ENCODE peak calls at places on chromosomes 3 and 15, in five cellular contexts. S is Kasumi-1; E is stimulated activated CD8-positive, alpha-beta memory T cell treated with anti-CD3 and anti-CD28 coated beads, Interleukin-7, amount 100 ng/mL, for 4 hours; Z is NCI-H510A treated with DMSO at 0.1 percent for 48 hours; J is NCI-H2081. U is an unnamed sample.

GRCh38 chr3:194482196-194482593 is 4.6 kb downstream of the ATP13A3 start:
- DNase-seq in E (no peak), S (no peak), J (no peak), Z (no peak), U (no peak)

GRCh38 chr15:96327155-96327741 is 3.3 kb upstream of the NR2F2 start:
- DNase-seq in E (no peak), S (peak), J (peak), Z (peak), U (peak)

GRCh38 chr15:25532269-25532668 is 93.4 kb upstream of the UBE3A start:
- DNase-seq in E (no peak), J (peak), S (no peak), Z (no peak), U (no peak)

GRCh38 chr3:56443372-56443771 is 24.9 kb downstream of the ERC2 start:
- DNase-seq in E (no peak), S (no peak), J (no peak), Z (no peak), U (no peak)

GRCh38 chr3:63774776-63775175 is 44.3 kb upstream of the C3orf49 start:
- DNase-seq in S (no peak), Z (no peak), J (no peak), E (no peak), U (no peak)

GRCh38 chr15:51842852-51843737 is 13.6 kb downstream of the TMOD3 start:
- DNase-seq in Z (no peak), J (no peak), E (no peak), S (peak), U (peak)

GRCh38 chr3:37912052-37912733 is 50.5 kb downstream of the CTDSPL start:
- DNase-seq in E (no peak), Z (no peak), J (no peak), S (peak), U (no peak)

GRCh38 chr3:151905647-151906046 is 32.2 kb downstream of the SUCNR1 start:
- DNase-seq in E (no peak), Z (no peak), S (no peak), J (no peak), U (no peak)

GRCh38 chr3:82093641-82094040 is 332.2 kb upstream of the GBE1 start:
- DNase-seq in Z (no peak), S (no peak), J (no peak), E (no peak), U (no peak)

GRCh38 chr3:29922990-29923746 is 642.3 kb downstream of the RBMS3 start:
- DNase-seq in Z (no peak), J (no peak), S (no peak), E (no peak), U (no peak)

GRCh38 chr3:85821130-85821756 is 862.5 kb downstream of the CADM2 start:
- DNase-seq in E (no peak), Z (peak), J (peak), S (peak), U (peak)

GRCh38 chr15:64263567-64263966 is 92.4 kb downstream of the CSNK1G1 start:
- DNase-seq in Z (no peak), S (no peak), J (no peak), E (no peak), U (no peak)

GRCh38 chr15:44726568-44727461 is 9.5 kb upstream of the TRIM69 start:
- DNase-seq in Z (peak), J (peak), S (peak), E (peak), U (peak)

GRCh38 chr3:5017953-5018531 is 38.8 kb downstream of the BHLHE40 start:
- DNase-seq in S (no peak), Z (no peak), E (no peak), J (no peak), U (peak)

GRCh38 chr3:126352476-126353454 is 4.4 kb downstream of the KLF15 start:
- DNase-seq in S (no peak), J (no peak), Z (no peak), E (no peak), U (no peak)

GRCh38 chr3:150136242-150136641 is 165.5 kb upstream of the PFN2 start:
- DNase-seq in S (no peak), J (no peak), Z (no peak), E (no peak), U (no peak)

GRCh38 chr3:57803647-57804081 is 47.6 kb downstream of the SLMAP start:
- DNase-seq in S (no peak), J (no peak), Z (no peak), E (no peak), U (no peak)

GRCh38 chr3:13209334-13209733 is 136.1 kb upstream of the IQSEC1 start:
- DNase-seq in E (no peak), S (no peak), J (no peak), Z (no peak), U (no peak)

GRCh38 chr3:116129187-116129945 is 315.9 kb downstream of the LSAMP start:
- DNase-seq in E (no peak), S (no peak), Z (no peak), J (peak), U (no peak)